ENCODE peak calls at places on chromosomes 2 and 18, in five cellular contexts. Z is transverse colon, E is stomach, O is A549, U is tibial nerve. L is an unnamed sample.

GRCh38 chr2:219672406-219672805 is 45.0 kb downstream of the SLC4A3 start:
- DNase-seq in Z (no peak), E (no peak), O (no peak), U (no peak), L (no peak)

GRCh38 chr2:232937278-232937906 is 67.3 kb downstream of the SNORC start:
- DNase-seq in Z (no peak), E (no peak), O (peak), U (no peak), L (no peak)

GRCh38 chr2:219125225-219125885 is 35.3 kb downstream of the NHEJ1 start:
- DNase-seq in Z (peak), E (peak), O (peak), U (no peak), L (peak)

GRCh38 chr18:22538463-22538862 is 120.7 kb upstream of the CTAGE1 start:
- DNase-seq in Z (no peak), E (no peak), O (no peak), U (peak), L (peak)

GRCh38 chr2:118811514-118811913 is 35.9 kb downstream of the EN1 start:
- DNase-seq in Z (no peak), E (no peak), O (no peak), U (no peak), L (no peak)

GRCh38 chr2:217553202-217553601 is 449.6 kb downstream of the TNS1 start:
- DNase-seq in Z (no peak), E (no peak), O (no peak), U (no peak), L (no peak)

GRCh38 chr2:11534746-11535484 is 1.1 kb downstream of the GREB1 start:
- DNase-seq in Z (no peak), E (no peak), O (no peak), U (no peak), L (no peak)

GRCh38 chr2:135256531-135257258 is 204.6 kb downstream of the RAB3GAP1 start:
- DNase-seq in Z (no peak), E (no peak), O (no peak), U (no peak), L (no peak)

GRCh38 chr2:188016917-188017316 is 274.8 kb upstream of the GULP1 start:
- DNase-seq in Z (no peak), E (no peak), O (no peak), U (no peak), L (no peak)

GRCh38 chr2:144453486-144454158 is 66.3 kb downstream of the ZEB2 start:
- DNase-seq in Z (no peak), E (no peak), O (no peak), U (no peak), L (no peak)

GRCh38 chr2:144453039-144453336 is 66.9 kb downstream of the ZEB2 start:
- DNase-seq in Z (no peak), E (no peak), O (peak), U (no peak), L (no peak)

GRCh38 chr2:144449028-144449406 is 70.9 kb downstream of the ZEB2 start:
- DNase-seq in Z (no peak), E (no peak), O (peak), U (no peak), L (no peak)

GRCh38 chr2:144452169-144453038 is 67.5 kb downstream of the ZEB2 start:
- DNase-seq in Z (no peak), E (no peak), O (peak), U (no peak), L (no peak)

GRCh38 chr2:144451443-144451842 is 68.5 kb downstream of the ZEB2 start:
- DNase-seq in Z (no peak), E (no peak), O (no peak), U (no peak), L (no peak)
- TF ChIP-seq EP300 in Z (no peak), E (no peak), O (no peak), U (no peak), L (no peak)

GRCh38 chr18:43651067-43651466 is 373.8 kb upstream of the SYT4 start:
- DNase-seq in Z (no peak), E (no peak), O (no peak), U (no peak), L (no peak)
- TF ChIP-seq EP300 in Z (no peak), E (no peak), O (no peak), U (no peak), L (no peak)

GRCh38 chr18:69996417-69996816 is 48.7 kb upstream of the CD226 start:
- DNase-seq in Z (no peak), E (no peak), O (no peak), U (no peak), L (no peak)
- TF ChIP-seq EP300 in Z (no peak), E (no peak), O (no peak), U (no peak), L (no peak)

GRCh38 chr2:231664727-231665126 is 43.6 kb upstream of the PTMA start:
- DNase-seq in Z (no peak), E (no peak), O (no peak), U (no peak), L (no peak)
- TF ChIP-seq EP300 in Z (no peak), E (no peak), O (no peak), U (no peak), L (no peak)

GRCh38 chr2:142100967-142101366 is 29.8 kb downstream of the LRP1B start:
- DNase-seq in Z (no peak), E (peak), O (no peak), U (no peak), L (no peak)

GRCh38 chr2:142104134-142104758 is 26.6 kb downstream of the LRP1B start:
- DNase-seq in Z (no peak), E (no peak), O (no peak), U (no peak), L (no peak)

GRCh38 chr2:142097711-142098110 is 33.1 kb downstream of the LRP1B start:
- DNase-seq in Z (no peak), E (no peak), O (no peak), U (no peak), L (no peak)

GRCh38 chr2:142095647-142096046 is 35.2 kb downstream of the LRP1B start:
- DNase-seq in Z (no peak), E (no peak), O (no peak), U (no peak), L (no peak)

GRCh38 chr2:142100139-142100873 is 30.5 kb downstream of the LRP1B start:
- DNase-seq in Z (no peak), E (no peak), O (no peak), U (no peak), L (no peak)
- TF ChIP-seq EP300 in Z (no peak), E (no peak), O (no peak), U (no peak), L (no peak)

GRCh38 chr18:12621737-12622306 is 36.1 kb downstream of the SPIRE1 start:
- DNase-seq in Z (no peak), E (no peak), O (no peak), U (no peak), L (no peak)
- TF ChIP-seq EP300 in Z (no peak), E (no peak), O (no peak), U (no peak), L (no peak)

GRCh38 chr2:70974592-70974991 is 3.8 kb upstream of the ANKRD53 start:
- DNase-seq in Z (no peak), E (no peak), O (no peak), U (no peak), L (no peak)

GRCh38 chr2:70978388-70979357 is at the start of gene ANKRD53:
- DNase-seq in Z (peak), E (peak), O (no peak), U (peak), L (peak)

GRCh38 chr2:70975237-70975636 is 3.2 kb upstream of the ANKRD53 start:
- DNase-seq in Z (no peak), E (no peak), O (no peak), U (no peak), L (no peak)

GRCh38 chr2:70979626-70980025 is 1.2 kb downstream of the ANKRD53 start:
- DNase-seq in Z (no peak), E (no peak), O (no peak), U (no peak), L (peak)

GRCh38 chr2:70977605-70978205 is 725 bp upstream of the ANKRD53 start:
- DNase-seq in Z (peak), E (peak), O (no peak), U (peak), L (peak)
- TF ChIP-seq EP300 in Z (no peak), E (no peak), O (no peak), U (peak), L (no peak)

DNA sequence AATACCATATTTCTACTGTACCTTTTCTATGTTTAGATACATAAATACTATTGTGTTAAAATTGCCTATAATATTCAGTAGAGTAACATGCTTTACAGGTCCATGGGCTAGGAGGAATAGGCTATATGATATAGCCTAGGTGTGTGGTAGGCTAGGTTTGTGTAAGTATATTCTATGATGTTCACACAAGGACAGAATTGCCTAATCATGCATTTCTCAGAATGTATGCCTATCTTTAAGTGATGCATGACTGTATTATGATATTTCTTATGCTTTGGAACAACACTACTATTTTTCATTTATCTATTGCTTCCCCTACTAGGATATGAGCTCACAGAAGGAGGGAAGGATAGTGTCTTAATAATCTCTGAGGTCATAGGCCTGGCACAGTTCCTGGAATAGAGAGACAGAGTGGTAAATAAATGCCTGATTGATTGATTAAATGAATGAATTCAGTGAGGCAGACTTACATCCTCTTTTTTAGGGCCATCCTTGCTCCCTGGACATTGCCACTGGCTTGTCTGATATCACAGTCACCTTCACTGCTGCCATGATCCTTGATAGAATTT is 121.0 kb downstream of the MYO3B start:
- DNase-seq in Z (no peak), E (no peak), O (no peak), U (no peak), L (no peak)
- TF ChIP-seq EP300 in Z (no peak), E (no peak), O (no peak), U (no peak), L (no peak)

DNA sequence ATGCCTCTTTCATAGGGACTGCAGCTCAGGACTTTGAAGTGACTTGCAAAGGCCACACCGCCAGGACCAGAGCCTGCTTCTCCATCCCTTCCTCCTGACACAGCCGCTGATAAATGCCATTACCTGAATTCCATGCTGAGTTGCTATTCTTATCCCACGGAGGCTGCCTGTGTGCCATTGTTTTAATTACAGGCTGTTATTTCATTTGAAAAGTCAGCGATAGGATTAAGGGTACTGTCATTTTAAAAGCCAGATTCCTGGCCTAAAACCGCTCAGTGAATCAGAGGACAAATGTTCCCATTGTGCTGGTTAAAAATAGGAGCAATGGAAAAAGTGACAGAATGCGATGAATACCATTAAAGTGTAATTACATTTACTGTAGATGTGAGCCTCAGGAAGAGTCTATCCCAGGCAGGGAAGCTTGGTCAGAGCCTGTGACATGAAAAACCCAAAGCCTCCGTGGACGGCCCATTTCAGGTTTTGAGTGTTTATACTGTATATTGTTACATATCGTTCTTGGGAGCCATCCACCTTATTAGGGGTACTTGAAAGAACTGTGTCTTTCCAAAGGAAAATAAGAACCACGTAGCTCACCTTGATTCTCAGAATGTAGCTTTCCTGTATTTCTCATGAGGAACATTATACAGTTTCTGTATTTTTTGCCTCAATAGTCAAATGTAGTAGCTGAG is 41.3 kb downstream of the PDCL3 start:
- DNase-seq in Z (no peak), E (no peak), O (no peak), U (no peak), L (no peak)
- TF ChIP-seq EP300 in Z (no peak), E (no peak), O (no peak), U (no peak), L (no peak)

GRCh38 chr2:39515273-39515896 is 78.3 kb upstream of the MAP4K3 start:
- DNase-seq in Z (no peak), E (no peak), O (no peak), U (no peak), L (no peak)
- TF ChIP-seq EP300 in Z (no peak), E (no peak), O (no peak), U (no peak), L (no peak)

L was measured in sigmoid colon.